ENCODE peak calls at places on chromosomes 12 and 14, in eight cellular contexts. One of them, this sample, is unnamed.

GRCh38 chr12:71686658-71687025 is 760 bp downstream of the TMEM19 start:
- DNase-seq in lower leg skin: no peak
- DNase-seq in GM12878: no peak
- DNase-seq in Peyer's patch: no peak
- DNase-seq in tibial nerve: no peak
- DNase-seq in GM12891: no peak
- DNase-seq in adrenal gland: no peak
- DNase-seq in transverse colon: no peak
- DNase-seq in this sample: no peak

GRCh38 chr14:106875503-106875902 is 1349.1 kb downstream of the TMEM121 start:
- DNase-seq in lower leg skin: no peak
- DNase-seq in GM12878: no peak
- DNase-seq in Peyer's patch: peak
- DNase-seq in tibial nerve: no peak
- DNase-seq in GM12891: no peak
- DNase-seq in adrenal gland: no peak
- DNase-seq in transverse colon: peak
- DNase-seq in this sample: no peak

GRCh38 chr12:40010899-40011774 is 94.7 kb downstream of the SLC2A13 start:
- DNase-seq in lower leg skin: no peak
- DNase-seq in GM12878: peak
- DNase-seq in Peyer's patch: peak
- DNase-seq in tibial nerve: peak
- DNase-seq in GM12891: peak
- DNase-seq in adrenal gland: peak
- DNase-seq in transverse colon: peak
- DNase-seq in this sample: peak

GRCh38 chr14:67557118-67557517 is 24.0 kb downstream of the PLEKHH1 start:
- DNase-seq in lower leg skin: no peak
- DNase-seq in GM12878: no peak
- DNase-seq in Peyer's patch: no peak
- DNase-seq in tibial nerve: no peak
- DNase-seq in GM12891: no peak
- DNase-seq in adrenal gland: no peak
- DNase-seq in transverse colon: no peak
- DNase-seq in this sample: no peak

GRCh38 chr14:88323520-88324199 is 591 bp upstream of the KCNK10 start:
- DNase-seq in lower leg skin: no peak
- DNase-seq in GM12878: no peak
- DNase-seq in Peyer's patch: peak
- DNase-seq in tibial nerve: no peak
- DNase-seq in GM12891: peak
- DNase-seq in adrenal gland: no peak
- DNase-seq in transverse colon: no peak
- DNase-seq in this sample: peak

GRCh38 chr14:39266871-39267591 is 33.3 kb downstream of the MIA2 start:
- DNase-seq in lower leg skin: peak
- DNase-seq in GM12878: no peak
- DNase-seq in Peyer's patch: peak
- DNase-seq in tibial nerve: peak
- DNase-seq in GM12891: peak
- DNase-seq in adrenal gland: peak
- DNase-seq in transverse colon: peak
- DNase-seq in this sample: peak

GRCh38 chr14:35085441-35085840 is 36.3 kb downstream of the PPP2R3C start:
- DNase-seq in lower leg skin: no peak
- DNase-seq in GM12878: no peak
- DNase-seq in Peyer's patch: no peak
- DNase-seq in tibial nerve: no peak
- DNase-seq in GM12891: no peak
- DNase-seq in adrenal gland: no peak
- DNase-seq in transverse colon: no peak
- DNase-seq in this sample: no peak

GRCh38 chr12:14841761-14842160 is 1.6 kb downstream of the ART4 start:
- DNase-seq in lower leg skin: peak
- DNase-seq in GM12878: no peak
- DNase-seq in Peyer's patch: no peak
- DNase-seq in tibial nerve: no peak
- DNase-seq in GM12891: no peak
- DNase-seq in adrenal gland: peak
- DNase-seq in transverse colon: peak
- DNase-seq in this sample: peak

GRCh38 chr14:99729991-99730875 is 46.1 kb downstream of the CYP46A1 start:
- DNase-seq in lower leg skin: peak
- DNase-seq in GM12878: no peak
- DNase-seq in Peyer's patch: peak
- DNase-seq in tibial nerve: peak
- DNase-seq in GM12891: peak
- DNase-seq in adrenal gland: peak
- DNase-seq in transverse colon: peak
- DNase-seq in this sample: peak

GRCh38 chr12:54286042-54286931 is 5.8 kb downstream of the HNRNPA1 start:
- DNase-seq in lower leg skin: no peak
- DNase-seq in GM12878: no peak
- DNase-seq in Peyer's patch: no peak
- DNase-seq in tibial nerve: no peak
- DNase-seq in GM12891: no peak
- DNase-seq in adrenal gland: no peak
- DNase-seq in transverse colon: no peak
- DNase-seq in this sample: peak

GRCh38 chr12:54285150-54286041 is 4.9 kb downstream of the HNRNPA1 start:
- DNase-seq in lower leg skin: no peak
- DNase-seq in GM12878: no peak
- DNase-seq in Peyer's patch: no peak
- DNase-seq in tibial nerve: no peak
- DNase-seq in GM12891: no peak
- DNase-seq in adrenal gland: no peak
- DNase-seq in transverse colon: no peak
- DNase-seq in this sample: no peak

GRCh38 chr12:54280401-54281260 is at the start of gene HNRNPA1:
- DNase-seq in lower leg skin: peak
- DNase-seq in GM12878: peak
- DNase-seq in Peyer's patch: peak
- DNase-seq in tibial nerve: peak
- DNase-seq in GM12891: peak
- DNase-seq in adrenal gland: peak
- DNase-seq in transverse colon: peak
- DNase-seq in this sample: peak

GRCh38 chr12:54279632-54280400 is at the start of gene CBX5:
- DNase-seq in lower leg skin: peak
- DNase-seq in GM12878: peak
- DNase-seq in Peyer's patch: peak
- DNase-seq in tibial nerve: peak
- DNase-seq in GM12891: peak
- DNase-seq in adrenal gland: peak
- DNase-seq in transverse colon: peak
- DNase-seq in this sample: peak

DNA sequence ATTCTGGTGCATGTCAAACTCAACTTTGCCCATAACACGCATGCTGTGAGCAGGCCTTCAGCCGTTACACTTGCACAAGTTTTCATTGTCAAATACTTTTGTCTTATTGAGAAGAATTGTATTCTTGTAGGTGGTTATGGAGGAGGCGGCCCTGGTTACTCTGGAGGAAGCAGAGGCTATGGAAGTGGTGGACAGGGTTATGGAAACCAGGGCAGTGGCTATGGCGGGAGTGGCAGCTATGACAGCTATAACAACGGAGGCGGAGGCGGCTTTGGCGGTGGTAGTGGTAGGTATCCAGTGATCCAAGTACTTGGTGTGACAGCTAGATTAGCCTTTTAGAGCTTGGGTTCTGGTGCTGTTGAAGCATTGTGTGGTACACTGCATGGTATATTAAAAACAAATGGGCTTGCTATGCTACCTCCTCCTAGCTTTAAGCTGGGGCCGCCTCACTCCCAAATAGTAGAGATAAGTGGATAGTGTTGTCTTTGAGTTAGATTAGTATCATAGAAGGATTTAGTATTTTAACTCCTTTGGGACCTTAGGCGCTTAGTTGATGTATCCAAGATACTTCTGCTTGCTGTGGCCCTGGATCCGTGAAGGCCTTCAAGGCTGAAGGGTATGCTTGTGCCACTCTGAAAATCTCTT is 2.5 kb downstream of the HNRNPA1 start:
- DNase-seq in lower leg skin: no peak
- DNase-seq in GM12878: no peak
- DNase-seq in Peyer's patch: no peak
- DNase-seq in tibial nerve: no peak
- DNase-seq in GM12891: no peak
- DNase-seq in adrenal gland: no peak
- DNase-seq in transverse colon: peak
- DNase-seq in this sample: peak
- TF ChIP-seq POLR2A in lower leg skin: no peak
- TF ChIP-seq POLR2A in GM12878: peak
- TF ChIP-seq POLR2A in Peyer's patch: no peak
- TF ChIP-seq POLR2A in tibial nerve: no peak
- TF ChIP-seq POLR2A in GM12891: peak
- TF ChIP-seq POLR2A in adrenal gland: no peak
- TF ChIP-seq POLR2A in transverse colon: no peak
- TF ChIP-seq POLR2A in this sample: no peak

DNA sequence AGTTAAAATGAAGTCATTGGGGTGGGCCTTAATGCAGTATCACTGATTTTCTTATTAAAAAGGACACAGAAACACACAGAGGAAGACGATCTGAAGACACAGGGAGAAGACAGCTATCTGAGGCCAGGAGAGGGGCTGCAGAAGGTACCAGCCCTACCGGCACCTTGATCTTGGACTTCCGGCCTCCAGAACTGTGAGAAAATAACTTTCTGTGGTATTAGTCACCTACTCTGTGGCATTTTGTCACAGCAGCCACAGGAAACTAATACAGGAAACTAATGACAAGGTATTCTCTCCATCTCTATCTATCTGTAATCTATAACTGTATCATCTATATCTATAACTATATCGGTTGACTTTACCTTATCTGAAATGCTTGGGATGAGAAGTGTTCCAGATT is 1149.5 kb downstream of the BCL11B start:
- DNase-seq in lower leg skin: no peak
- DNase-seq in GM12878: no peak
- DNase-seq in Peyer's patch: no peak
- DNase-seq in tibial nerve: no peak
- DNase-seq in GM12891: no peak
- DNase-seq in adrenal gland: no peak
- DNase-seq in transverse colon: no peak
- DNase-seq in this sample: no peak
- TF ChIP-seq POLR2A in lower leg skin: no peak
- TF ChIP-seq POLR2A in GM12878: no peak
- TF ChIP-seq POLR2A in Peyer's patch: no peak
- TF ChIP-seq POLR2A in tibial nerve: no peak
- TF ChIP-seq POLR2A in GM12891: no peak
- TF ChIP-seq POLR2A in adrenal gland: no peak
- TF ChIP-seq POLR2A in transverse colon: no peak
- TF ChIP-seq POLR2A in this sample: no peak

DNA sequence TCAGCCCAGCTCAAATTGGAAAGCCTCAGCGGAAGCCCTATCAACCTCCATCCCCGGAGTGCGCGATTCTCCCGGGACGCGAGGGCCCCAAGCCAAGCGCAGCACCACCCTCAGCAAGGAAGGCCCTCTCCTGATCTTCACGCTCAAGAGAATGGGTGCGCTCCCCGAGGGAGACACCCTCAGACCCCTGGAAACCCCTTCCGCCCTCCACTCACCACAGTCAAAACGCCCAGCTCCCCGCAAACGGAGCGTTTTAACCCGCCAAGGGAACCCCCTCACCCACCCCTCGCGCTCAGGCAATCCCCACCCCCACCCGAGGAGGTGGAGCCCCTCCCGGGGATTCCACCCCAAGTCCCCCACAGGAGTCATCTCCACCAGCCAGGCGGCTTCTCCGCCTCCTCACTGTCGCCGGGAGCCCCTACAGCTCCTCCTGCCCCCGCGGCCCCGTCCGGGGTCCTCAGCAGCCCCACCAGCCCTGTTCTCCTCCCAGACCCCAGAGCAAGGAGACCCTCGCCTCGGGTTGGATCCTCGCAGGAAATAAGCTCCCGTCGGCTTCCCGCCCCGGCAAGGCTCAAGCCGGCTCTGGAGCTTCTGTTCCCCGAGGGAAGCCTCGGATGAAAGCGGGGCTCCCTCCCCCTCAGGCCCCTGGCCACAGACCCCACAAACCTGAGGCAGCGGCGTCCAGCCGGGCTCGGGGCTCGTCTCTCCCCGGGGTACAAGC is 507 bp downstream of the BAZ2A start:
- DNase-seq in lower leg skin: peak
- DNase-seq in GM12878: no peak
- DNase-seq in Peyer's patch: peak
- DNase-seq in tibial nerve: no peak
- DNase-seq in GM12891: no peak
- DNase-seq in adrenal gland: peak
- DNase-seq in transverse colon: peak
- DNase-seq in this sample: peak
- TF ChIP-seq POLR2A in lower leg skin: no peak
- TF ChIP-seq POLR2A in GM12878: no peak
- TF ChIP-seq POLR2A in Peyer's patch: no peak
- TF ChIP-seq POLR2A in tibial nerve: no peak
- TF ChIP-seq POLR2A in GM12891: peak
- TF ChIP-seq POLR2A in adrenal gland: no peak
- TF ChIP-seq POLR2A in transverse colon: no peak
- TF ChIP-seq POLR2A in this sample: no peak

GRCh38 chr12:188910-189621 is 24.9 kb downstream of the SLC6A12 start:
- DNase-seq in lower leg skin: no peak
- DNase-seq in GM12878: no peak
- DNase-seq in Peyer's patch: peak
- DNase-seq in tibial nerve: no peak
- DNase-seq in GM12891: peak
- DNase-seq in adrenal gland: peak
- DNase-seq in transverse colon: peak
- DNase-seq in this sample: peak
- TF ChIP-seq POLR2A in lower leg skin: no peak
- TF ChIP-seq POLR2A in GM12878: no peak
- TF ChIP-seq POLR2A in Peyer's patch: no peak
- TF ChIP-seq POLR2A in tibial nerve: no peak
- TF ChIP-seq POLR2A in GM12891: no peak
- TF ChIP-seq POLR2A in adrenal gland: no peak
- TF ChIP-seq POLR2A in transverse colon: no peak
- TF ChIP-seq POLR2A in this sample: no peak

GRCh38 chr12:56300644-56301464 is 724 bp upstream of the CS start:
- DNase-seq in lower leg skin: no peak
- DNase-seq in GM12878: no peak
- DNase-seq in Peyer's patch: no peak
- DNase-seq in tibial nerve: no peak
- DNase-seq in GM12891: no peak
- DNase-seq in adrenal gland: no peak
- DNase-seq in transverse colon: no peak
- DNase-seq in this sample: peak
- TF ChIP-seq POLR2A in lower leg skin: no peak
- TF ChIP-seq POLR2A in GM12878: no peak
- TF ChIP-seq POLR2A in Peyer's patch: no peak
- TF ChIP-seq POLR2A in tibial nerve: no peak
- TF ChIP-seq POLR2A in GM12891: no peak
- TF ChIP-seq POLR2A in adrenal gland: no peak
- TF ChIP-seq POLR2A in transverse colon: no peak
- TF ChIP-seq POLR2A in this sample: peak

DNA sequence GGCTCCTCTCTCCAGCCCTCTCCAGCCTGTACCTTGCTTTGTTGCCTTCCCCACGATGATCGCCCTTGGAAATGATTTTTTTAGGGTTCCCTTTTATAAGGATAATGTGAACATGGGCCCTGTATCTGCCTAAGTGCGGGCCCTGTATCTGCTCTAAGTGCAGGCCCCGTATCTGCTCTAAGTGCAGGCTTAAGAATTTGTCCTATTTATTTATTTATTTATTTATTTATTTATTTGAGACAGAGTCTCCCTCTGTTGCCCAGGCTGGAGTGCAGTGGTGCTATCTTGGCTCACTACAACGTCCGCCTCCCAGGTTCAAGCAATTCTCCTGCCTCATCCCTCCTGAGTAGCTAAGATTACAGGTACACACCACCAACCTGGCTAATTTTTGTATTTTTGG is 22.5 kb downstream of the GALNT16 start:
- DNase-seq in lower leg skin: peak
- DNase-seq in GM12878: no peak
- DNase-seq in Peyer's patch: no peak
- DNase-seq in tibial nerve: no peak
- DNase-seq in GM12891: no peak
- DNase-seq in adrenal gland: no peak
- DNase-seq in transverse colon: no peak
- DNase-seq in this sample: no peak
- TF ChIP-seq POLR2A in lower leg skin: no peak
- TF ChIP-seq POLR2A in GM12878: no peak
- TF ChIP-seq POLR2A in Peyer's patch: no peak
- TF ChIP-seq POLR2A in tibial nerve: no peak
- TF ChIP-seq POLR2A in GM12891: no peak
- TF ChIP-seq POLR2A in adrenal gland: no peak
- TF ChIP-seq POLR2A in transverse colon: no peak
- TF ChIP-seq POLR2A in this sample: no peak

This sample was measured in erythroblast.